ENCODE peak calls at places on chromosomes 13 and 19, in seven cellular contexts. One of them, this sample, is unnamed.

GRCh38 chr19:10553943-10554381 is 10.3 kb downstream of the ATG4D start:
- DNase-seq in IMR-90: no peak
- DNase-seq in neuronal stem cell: no peak
- DNase-seq in mesenchymal stem cell: no peak
- DNase-seq in H1: no peak
- DNase-seq in mesendoderm: no peak
- DNase-seq in trophoblast cell: no peak
- DNase-seq in this sample: no peak

GRCh38 chr19:35577918-35578317 is 8.1 kb upstream of the PMIS2 start:
- DNase-seq in IMR-90: no peak
- DNase-seq in neuronal stem cell: no peak
- DNase-seq in mesenchymal stem cell: no peak
- DNase-seq in H1: no peak
- DNase-seq in mesendoderm: no peak
- DNase-seq in trophoblast cell: no peak
- DNase-seq in this sample: no peak

GRCh38 chr13:82833928-82834327 is 1048.3 kb downstream of the SLITRK1 start:
- DNase-seq in IMR-90: peak; percentile 34
- DNase-seq in neuronal stem cell: no peak
- DNase-seq in mesenchymal stem cell: peak; percentile 36
- DNase-seq in H1: no peak
- DNase-seq in mesendoderm: no peak
- DNase-seq in trophoblast cell: peak; percentile 18
- DNase-seq in this sample: no peak

GRCh38 chr13:101417043-101417406 is 717 bp upstream of the NALCN start:
- DNase-seq in IMR-90: peak; percentile 84
- DNase-seq in neuronal stem cell: no peak
- DNase-seq in mesenchymal stem cell: peak; percentile 56
- DNase-seq in H1: no peak
- DNase-seq in mesendoderm: peak; percentile 2
- DNase-seq in trophoblast cell: peak; percentile 20
- DNase-seq in this sample: no peak

GRCh38 chr13:88429862-88430261 is 758.7 kb downstream of the SLITRK5 start:
- DNase-seq in IMR-90: no peak
- DNase-seq in neuronal stem cell: no peak
- DNase-seq in mesenchymal stem cell: no peak
- DNase-seq in H1: no peak
- DNase-seq in mesendoderm: no peak
- DNase-seq in trophoblast cell: no peak
- DNase-seq in this sample: no peak

GRCh38 chr13:77544365-77544764 is 8.9 kb downstream of the SCEL start:
- DNase-seq in IMR-90: no peak
- DNase-seq in neuronal stem cell: no peak
- DNase-seq in mesenchymal stem cell: peak; percentile 16
- DNase-seq in H1: no peak
- DNase-seq in mesendoderm: no peak
- DNase-seq in trophoblast cell: no peak
- DNase-seq in this sample: no peak

GRCh38 chr13:28394422-28394821 is 100.5 kb downstream of the FLT1 start:
- DNase-seq in IMR-90: peak; percentile 34
- DNase-seq in neuronal stem cell: no peak
- DNase-seq in mesenchymal stem cell: peak; percentile 24
- DNase-seq in H1: no peak
- DNase-seq in mesendoderm: no peak
- DNase-seq in trophoblast cell: no peak
- DNase-seq in this sample: no peak

GRCh38 chr13:52405767-52406494 is at the start of gene THSD1:
- DNase-seq in IMR-90: peak; percentile 41
- DNase-seq in neuronal stem cell: peak; percentile 17
- DNase-seq in mesenchymal stem cell: no peak
- DNase-seq in H1: peak; percentile 65
- DNase-seq in mesendoderm: peak; percentile 27
- DNase-seq in trophoblast cell: peak; percentile 20
- DNase-seq in this sample: peak; percentile 55

GRCh38 chr19:11722414-11722813 is 16.3 kb downstream of the ZNF823 start:
- DNase-seq in IMR-90: no peak
- DNase-seq in neuronal stem cell: no peak
- DNase-seq in mesenchymal stem cell: no peak
- DNase-seq in H1: no peak
- DNase-seq in mesendoderm: no peak
- DNase-seq in trophoblast cell: no peak
- DNase-seq in this sample: no peak

GRCh38 chr13:72023895-72024294 is 156.9 kb upstream of the DACH1 start:
- DNase-seq in IMR-90: no peak
- DNase-seq in neuronal stem cell: no peak
- DNase-seq in mesenchymal stem cell: no peak
- DNase-seq in H1: no peak
- DNase-seq in mesendoderm: no peak
- DNase-seq in trophoblast cell: no peak
- DNase-seq in this sample: no peak

GRCh38 chr13:26806891-26807290 is 46.3 kb upstream of the GPR12 start:
- DNase-seq in IMR-90: no peak
- DNase-seq in neuronal stem cell: no peak
- DNase-seq in mesenchymal stem cell: no peak
- DNase-seq in H1: no peak
- DNase-seq in mesendoderm: no peak
- DNase-seq in trophoblast cell: no peak
- DNase-seq in this sample: no peak

GRCh38 chr13:90541346-90541745 is 806.1 kb upstream of the MIR17HG start:
- DNase-seq in IMR-90: no peak
- DNase-seq in neuronal stem cell: no peak
- DNase-seq in mesenchymal stem cell: no peak
- DNase-seq in H1: no peak
- DNase-seq in mesendoderm: no peak
- DNase-seq in trophoblast cell: no peak
- DNase-seq in this sample: no peak

GRCh38 chr13:76754414-76754813 is 131.8 kb downstream of the KCTD12 start:
- DNase-seq in IMR-90: peak; percentile 60
- DNase-seq in neuronal stem cell: no peak
- DNase-seq in mesenchymal stem cell: peak; percentile 54
- DNase-seq in H1: no peak
- DNase-seq in mesendoderm: no peak
- DNase-seq in trophoblast cell: no peak
- DNase-seq in this sample: no peak

GRCh38 chr19:47603706-47604310 is 5.1 kb upstream of the BICRA start:
- DNase-seq in IMR-90: no peak
- DNase-seq in neuronal stem cell: no peak
- DNase-seq in mesenchymal stem cell: no peak
- DNase-seq in H1: no peak
- DNase-seq in mesendoderm: no peak
- DNase-seq in trophoblast cell: no peak
- DNase-seq in this sample: no peak

GRCh38 chr13:74062933-74063332 is 71.3 kb downstream of the KLF12 start:
- DNase-seq in IMR-90: peak; percentile 74
- DNase-seq in neuronal stem cell: no peak
- DNase-seq in mesenchymal stem cell: peak; percentile 74
- DNase-seq in H1: no peak
- DNase-seq in mesendoderm: no peak
- DNase-seq in trophoblast cell: no peak
- DNase-seq in this sample: no peak

GRCh38 chr19:14105680-14106079 is 11.9 kb downstream of the PRKACA start:
- DNase-seq in IMR-90: no peak
- DNase-seq in neuronal stem cell: no peak
- DNase-seq in mesenchymal stem cell: no peak
- DNase-seq in H1: no peak
- DNase-seq in mesendoderm: no peak
- DNase-seq in trophoblast cell: no peak
- DNase-seq in this sample: no peak

GRCh38 chr19:14102756-14103155 is 12.2 kb upstream of the SAMD1 start:
- DNase-seq in IMR-90: no peak
- DNase-seq in neuronal stem cell: no peak
- DNase-seq in mesenchymal stem cell: no peak
- DNase-seq in H1: no peak
- DNase-seq in mesendoderm: no peak
- DNase-seq in trophoblast cell: no peak
- DNase-seq in this sample: no peak

GRCh38 chr19:14101003-14101545 is 10.5 kb upstream of the SAMD1 start:
- DNase-seq in IMR-90: no peak
- DNase-seq in neuronal stem cell: no peak
- DNase-seq in mesenchymal stem cell: no peak
- DNase-seq in H1: no peak
- DNase-seq in mesendoderm: no peak
- DNase-seq in trophoblast cell: no peak
- DNase-seq in this sample: no peak

GRCh38 chr19:14103310-14103709 is 12.8 kb upstream of the SAMD1 start:
- DNase-seq in IMR-90: no peak
- DNase-seq in neuronal stem cell: no peak
- DNase-seq in mesenchymal stem cell: no peak
- DNase-seq in H1: no peak
- DNase-seq in mesendoderm: no peak
- DNase-seq in trophoblast cell: no peak
- DNase-seq in this sample: no peak

GRCh38 chr19:14102102-14102696 is 11.6 kb upstream of the SAMD1 start:
- DNase-seq in IMR-90: no peak
- DNase-seq in neuronal stem cell: no peak
- DNase-seq in mesenchymal stem cell: no peak
- DNase-seq in H1: no peak
- DNase-seq in mesendoderm: no peak
- DNase-seq in trophoblast cell: no peak
- DNase-seq in this sample: no peak
- H4K8ac ChIP-seq in IMR-90: no peak overlapping the region
- H4K8ac ChIP-seq in neuronal stem cell: no peak overlapping the region
- H4K8ac ChIP-seq in mesenchymal stem cell: no peak overlapping the region
- H4K8ac ChIP-seq in H1: no peak overlapping the region
- H4K8ac ChIP-seq in mesendoderm: no peak overlapping the region
- H4K8ac ChIP-seq in trophoblast cell: no peak overlapping the region
- H4K8ac ChIP-seq in this sample: no peak overlapping the region

DNA sequence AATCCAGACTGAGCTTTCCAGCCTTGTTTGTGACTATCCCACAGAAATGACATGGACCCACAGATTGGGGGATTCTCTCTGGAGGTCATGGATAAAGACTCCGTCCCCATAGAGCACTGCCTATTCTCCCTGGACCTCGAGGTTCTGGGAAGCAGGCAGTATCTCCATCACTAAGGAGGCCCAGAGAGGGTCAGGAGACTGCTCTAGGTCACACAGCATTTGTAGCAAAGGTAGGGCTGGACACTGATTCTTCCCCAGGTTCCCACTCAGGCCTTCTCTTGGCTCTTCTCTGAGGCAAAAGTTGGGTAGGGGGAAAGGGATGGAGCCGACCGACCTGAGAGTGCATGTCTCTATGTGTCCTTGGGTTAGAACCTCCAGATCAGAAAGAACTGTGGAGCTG is 80.9 kb downstream of the PTPRS start:
- DNase-seq in IMR-90: no peak
- DNase-seq in neuronal stem cell: no peak
- DNase-seq in mesenchymal stem cell: no peak
- DNase-seq in H1: no peak
- DNase-seq in mesendoderm: no peak
- DNase-seq in trophoblast cell: no peak
- DNase-seq in this sample: no peak
- H4K8ac ChIP-seq in IMR-90: no peak overlapping the region
- H4K8ac ChIP-seq in neuronal stem cell: no peak overlapping the region
- H4K8ac ChIP-seq in mesenchymal stem cell: no peak overlapping the region
- H4K8ac ChIP-seq in H1: no peak overlapping the region
- H4K8ac ChIP-seq in mesendoderm: no peak overlapping the region
- H4K8ac ChIP-seq in trophoblast cell: no peak overlapping the region
- H4K8ac ChIP-seq in this sample: no peak overlapping the region

GRCh38 chr19:45413497-45413896 is 7.1 kb downstream of the POLR1G start:
- DNase-seq in IMR-90: no peak
- DNase-seq in neuronal stem cell: no peak
- DNase-seq in mesenchymal stem cell: no peak
- DNase-seq in H1: no peak
- DNase-seq in mesendoderm: no peak
- DNase-seq in trophoblast cell: no peak
- DNase-seq in this sample: no peak
- H4K8ac ChIP-seq in IMR-90: no peak overlapping the region
- H4K8ac ChIP-seq in neuronal stem cell: no peak overlapping the region
- H4K8ac ChIP-seq in mesenchymal stem cell: no peak overlapping the region
- H4K8ac ChIP-seq in H1: no peak overlapping the region
- H4K8ac ChIP-seq in mesendoderm: no peak overlapping the region
- H4K8ac ChIP-seq in trophoblast cell: no peak overlapping the region
- H4K8ac ChIP-seq in this sample: no peak overlapping the region

DNA sequence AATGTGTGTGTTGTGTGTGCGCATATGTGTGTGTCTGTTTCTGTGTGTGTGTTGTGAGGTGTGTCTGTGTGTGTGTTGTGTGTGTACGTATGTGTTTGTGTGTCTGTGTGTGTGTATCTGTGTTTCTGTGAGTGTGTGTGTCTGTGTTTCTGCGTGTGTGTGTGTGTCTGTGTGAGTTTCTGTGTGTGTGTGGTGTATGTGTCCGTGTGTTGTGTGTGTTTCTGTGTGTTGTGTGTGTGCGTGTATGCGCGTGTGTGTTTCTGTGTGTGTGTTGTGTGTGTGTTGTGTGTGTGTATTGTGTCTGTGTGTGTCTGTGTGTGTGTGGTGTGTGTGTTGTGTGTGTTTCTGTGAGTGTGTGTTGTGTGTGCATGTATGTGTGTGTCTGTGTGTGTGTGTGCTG is 38.9 kb upstream of the KL start:
- DNase-seq in IMR-90: no peak
- DNase-seq in neuronal stem cell: no peak
- DNase-seq in mesenchymal stem cell: no peak
- DNase-seq in H1: no peak
- DNase-seq in mesendoderm: no peak
- DNase-seq in trophoblast cell: no peak
- DNase-seq in this sample: no peak
- H4K8ac ChIP-seq in IMR-90: no peak overlapping the region
- H4K8ac ChIP-seq in neuronal stem cell: no peak overlapping the region
- H4K8ac ChIP-seq in mesenchymal stem cell: no peak overlapping the region
- H4K8ac ChIP-seq in H1: no peak overlapping the region
- H4K8ac ChIP-seq in mesendoderm: no peak overlapping the region
- H4K8ac ChIP-seq in trophoblast cell: no peak overlapping the region
- H4K8ac ChIP-seq in this sample: no peak overlapping the region

DNA sequence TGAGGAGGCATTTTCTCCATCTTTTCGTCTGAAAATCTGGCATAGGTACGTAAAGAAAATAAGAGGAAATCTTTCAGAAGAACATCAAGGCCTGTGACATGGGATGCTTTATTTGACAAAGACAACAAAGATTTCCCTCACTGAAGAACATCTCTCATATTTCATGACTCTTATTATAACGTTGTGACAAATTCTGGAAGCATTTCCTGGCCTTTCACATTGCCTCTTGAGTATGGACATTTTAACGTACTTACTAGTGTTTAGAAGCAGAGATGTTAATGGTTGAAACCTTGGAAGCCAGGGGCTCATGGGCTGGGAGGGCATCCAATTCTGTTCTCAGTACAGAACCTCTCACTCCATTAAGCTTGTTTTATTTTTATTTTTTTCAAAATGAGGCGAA is 210.8 kb downstream of the DCT start:
- DNase-seq in IMR-90: peak; percentile 54
- DNase-seq in neuronal stem cell: no peak
- DNase-seq in mesenchymal stem cell: no peak
- DNase-seq in H1: no peak
- DNase-seq in mesendoderm: no peak
- DNase-seq in trophoblast cell: no peak
- DNase-seq in this sample: no peak
- H4K8ac ChIP-seq in IMR-90: no peak overlapping the region
- H4K8ac ChIP-seq in neuronal stem cell: no peak overlapping the region
- H4K8ac ChIP-seq in mesenchymal stem cell: no peak overlapping the region
- H4K8ac ChIP-seq in H1: no peak overlapping the region
- H4K8ac ChIP-seq in mesendoderm: no peak overlapping the region
- H4K8ac ChIP-seq in trophoblast cell: no peak overlapping the region
- H4K8ac ChIP-seq in this sample: no peak overlapping the region

This sample was measured in H9.